ENCODE peak calls at places on chromosomes 2 and 18, in four cellular contexts. U is tibial nerve; O is CD8-positive, alpha-beta T cell; T is psoas muscle. W is an unnamed sample.
A peak's percentile ranks its signal among the peaks of the same experiment; 100 is the strongest.

GRCh38 chr18:3321133-3321812 is 59.3 kb downstream of the MYL12B start:
- DNase-seq in U (no peak), O (no peak), T (no peak), W (no peak)

GRCh38 chr2:45799679-45800381 is 148.4 kb downstream of the PRKCE start:
- DNase-seq in U (no peak), O (no peak), T (no peak), W (no peak)

GRCh38 chr2:23065210-23065609 is 319.8 kb upstream of the KLHL29 start:
- DNase-seq in U (no peak), O (no peak), T (no peak), W (no peak)

GRCh38 chr2:173187911-173188788 is 112.5 kb downstream of the MAP3K20 start:
- DNase-seq in U (no peak), O (no peak), T (no peak), W (no peak)

GRCh38 chr2:198102841-198103240 is 298.4 kb downstream of the PLCL1 start:
- DNase-seq in U (no peak), O (no peak), T (no peak), W (no peak)

GRCh38 chr2:36964496-36965058 is 1.8 kb downstream of the STRN start:
- DNase-seq in U (no peak), O (no peak), T (no peak), W (no peak)

GRCh38 chr2:20424300-20425290 is 22.3 kb upstream of the RHOB start:
- DNase-seq in U (peak; percentile 54), O (no peak), T (peak; percentile 39), W (peak; percentile 72)

GRCh38 chr2:29705636-29706035 is 215.8 kb downstream of the ALK start:
- DNase-seq in U (no peak), O (no peak), T (no peak), W (no peak)

GRCh38 chr2:75100691-75101236 is 98.6 kb downstream of the TACR1 start:
- DNase-seq in U (no peak), O (no peak), T (no peak), W (no peak)

GRCh38 chr2:231745303-231746038 is 35.6 kb downstream of the PDE6D start:
- DNase-seq in U (no peak), O (no peak), T (no peak), W (no peak)

GRCh38 chr2:136389809-136390208 is 271.9 kb upstream of the CXCR4 start:
- DNase-seq in U (no peak), O (no peak), T (no peak), W (no peak)

DNA sequence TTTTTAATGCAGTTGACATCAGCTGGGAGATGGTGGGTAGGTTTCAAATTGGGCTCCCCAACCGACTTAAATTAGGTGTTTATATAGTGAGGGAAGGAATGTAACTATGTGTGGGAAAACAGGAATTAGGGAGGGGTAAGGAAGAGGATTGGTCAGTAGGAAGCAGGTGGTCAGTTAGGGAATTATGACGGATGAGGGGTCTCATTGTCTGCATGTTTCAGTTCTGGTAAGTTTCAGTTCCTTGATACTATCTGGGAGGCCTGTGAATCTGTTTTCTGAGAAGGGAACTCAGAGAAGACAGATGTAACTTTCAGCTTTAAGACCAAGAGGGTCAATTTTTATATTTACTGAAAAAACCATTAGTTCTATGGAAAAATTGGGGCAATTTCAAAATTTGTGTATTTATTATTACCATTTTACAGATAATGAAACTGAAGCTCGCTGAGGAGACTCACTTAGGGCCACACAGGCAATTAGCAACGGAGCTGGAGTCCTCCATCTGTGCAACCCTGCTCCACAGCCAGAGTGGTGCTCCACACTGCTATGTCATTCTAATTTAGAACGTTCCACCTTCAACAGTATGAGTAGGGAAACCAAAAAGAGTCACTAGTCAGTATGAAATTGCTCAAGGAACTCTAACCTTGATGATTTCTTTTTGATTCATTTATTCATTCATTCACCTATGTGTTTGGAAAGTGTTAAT is 36.0 kb upstream of the CCDC195 start:
- DNase-seq in U (no peak), O (no peak), T (no peak), W (no peak)
- H3K27ac ChIP-seq in U (no peak overlapping the region), O (no peak overlapping the region), T (no peak overlapping the region), W (no peak overlapping the region)

GRCh38 chr2:43033466-43034241 is 192.8 kb downstream of the ZFP36L2 start:
- DNase-seq in U (no peak), O (no peak), T (no peak), W (no peak)

GRCh38 chr2:43032248-43032893 is 194.0 kb downstream of the ZFP36L2 start:
- DNase-seq in U (peak; percentile 66), O (no peak), T (peak; percentile 76), W (no peak)

GRCh38 chr2:43030551-43031025 is 195.8 kb downstream of the ZFP36L2 start:
- DNase-seq in U (no peak), O (no peak), T (no peak), W (no peak)

GRCh38 chr2:43032894-43033270 is 193.5 kb downstream of the ZFP36L2 start:
- DNase-seq in U (no peak), O (no peak), T (no peak), W (no peak)

DNA sequence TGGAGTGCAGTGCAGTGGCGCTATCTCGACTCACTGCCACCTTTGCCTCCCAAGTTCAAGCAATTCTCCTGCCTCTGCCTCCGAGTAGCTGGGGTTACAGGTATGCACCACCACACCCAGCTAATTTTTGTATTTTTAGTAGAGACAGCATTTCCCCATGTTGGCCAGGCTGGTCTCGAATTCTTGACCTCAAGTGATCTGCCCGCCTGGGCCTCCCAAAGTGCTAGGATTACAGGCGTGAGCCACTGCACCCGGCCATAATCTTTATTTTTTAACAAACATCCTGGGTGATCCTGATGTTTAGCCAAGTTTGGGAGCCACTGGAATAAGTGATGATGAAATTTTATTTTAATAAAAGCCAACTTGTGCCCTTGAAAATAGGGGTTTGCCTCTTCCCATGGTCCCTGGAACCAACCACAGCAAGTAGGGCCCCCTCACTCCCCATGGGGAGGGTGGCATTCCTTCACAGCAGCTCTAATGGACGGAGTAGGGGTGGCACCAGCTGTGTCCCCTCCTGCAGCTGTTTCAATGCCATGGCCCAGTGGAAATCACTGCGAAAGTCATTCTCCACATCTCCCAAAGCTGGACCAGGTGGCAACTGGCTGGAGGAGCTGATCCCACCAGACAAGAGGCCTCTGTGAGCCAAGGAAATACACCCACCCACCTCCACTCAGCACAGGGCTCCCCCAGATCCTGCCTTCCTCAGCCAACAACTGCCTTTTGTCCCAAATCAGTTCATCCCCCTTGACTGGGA is 194.8 kb downstream of the ZFP36L2 start:
- DNase-seq in U (no peak), O (no peak), T (no peak), W (no peak)
- H3K27ac ChIP-seq in U (peak overlapping the region; percentile 38), O (no peak overlapping the region), T (peak overlapping the region; percentile 30), W (no peak overlapping the region)

DNA sequence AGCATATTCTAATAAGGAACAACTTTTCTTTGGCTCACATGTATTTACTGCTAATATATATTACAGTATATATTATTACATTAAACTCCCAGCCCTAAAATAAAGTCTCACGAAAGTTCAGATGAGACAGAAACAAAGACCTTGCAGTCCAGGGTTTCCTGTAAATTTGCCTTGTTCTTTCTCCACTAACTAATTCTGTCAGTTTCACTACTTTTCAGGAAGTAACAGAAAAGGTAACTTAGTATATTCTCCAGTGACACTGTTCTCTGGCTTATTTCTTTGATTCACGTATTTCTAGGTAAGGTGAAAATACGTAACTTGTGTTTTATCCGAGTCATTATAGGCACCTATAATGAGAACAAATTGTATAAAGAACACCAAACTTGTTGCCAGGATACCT is 35.2 kb downstream of the HDLBP start:
- DNase-seq in U (no peak), O (no peak), T (no peak), W (no peak)
- H3K27ac ChIP-seq in U (no peak overlapping the region), O (no peak overlapping the region), T (no peak overlapping the region), W (no peak overlapping the region)

GRCh38 chr2:230614040-230614439 is 98.6 kb upstream of the CAB39 start:
- DNase-seq in U (no peak), O (no peak), T (no peak), W (no peak)

GRCh38 chr2:230619471-230619870 is 93.2 kb upstream of the CAB39 start:
- DNase-seq in U (no peak), O (no peak), T (no peak), W (no peak)

GRCh38 chr2:230614913-230615332 is 97.7 kb upstream of the CAB39 start:
- DNase-seq in U (no peak), O (no peak), T (no peak), W (no peak)
- H3K27ac ChIP-seq in U (no peak overlapping the region), O (no peak overlapping the region), T (no peak overlapping the region), W (no peak overlapping the region)